ENCODE peak calls at places on chromosomes 3 and 15, in nine cellular contexts. One of them, this sample, is unnamed.

GRCh38 chr3:101377209-101377608 is 56.8 kb upstream of the IMPG2 start:
- DNase-seq in T-cell: no peak
- DNase-seq in iPS-NIHi11: no peak
- DNase-seq in WTC11: no peak
- DNase-seq in activated T-cell treated with anti-CD3 and anti-CD28 coated beads, Interleukin-2, amount 50 U/mL, for 72 hours: no peak
- DNase-seq in fibroblast of lung: peak
- DNase-seq in endothelial cell: no peak
- DNase-seq in H54: no peak
- DNase-seq in SJSA1: no peak
- DNase-seq in this sample: no peak

GRCh38 chr15:75036269-75036668 is 12.9 kb downstream of the PPCDC start:
- DNase-seq in activated T-cell treated with anti-CD3 and anti-CD28 coated beads, Interleukin-2, amount 50 U/mL, for 72 hours: no peak
- DNase-seq in H54: peak
- DNase-seq in WTC11: peak
- DNase-seq in SJSA1: peak
- DNase-seq in iPS-NIHi11: peak
- DNase-seq in endothelial cell: no peak
- DNase-seq in T-cell: no peak
- DNase-seq in fibroblast of lung: no peak
- DNase-seq in this sample: no peak

GRCh38 chr3:148863814-148864213 is 1.3 kb upstream of the CPA3 start:
- DNase-seq in WTC11: no peak
- DNase-seq in fibroblast of lung: no peak
- DNase-seq in iPS-NIHi11: no peak
- DNase-seq in T-cell: no peak
- DNase-seq in SJSA1: no peak
- DNase-seq in activated T-cell treated with anti-CD3 and anti-CD28 coated beads, Interleukin-2, amount 50 U/mL, for 72 hours: no peak
- DNase-seq in endothelial cell: no peak
- DNase-seq in H54: no peak
- DNase-seq in this sample: no peak

GRCh38 chr3:132283440-132283839 is 33.8 kb upstream of the ACP3 start:
- DNase-seq in H54: no peak
- DNase-seq in T-cell: no peak
- DNase-seq in iPS-NIHi11: peak
- DNase-seq in activated T-cell treated with anti-CD3 and anti-CD28 coated beads, Interleukin-2, amount 50 U/mL, for 72 hours: no peak
- DNase-seq in WTC11: no peak
- DNase-seq in endothelial cell: no peak
- DNase-seq in SJSA1: no peak
- DNase-seq in fibroblast of lung: peak
- DNase-seq in this sample: no peak

GRCh38 chr3:41898631-41899030 is 63.3 kb downstream of the ULK4 start:
- DNase-seq in endothelial cell: no peak
- DNase-seq in H54: no peak
- DNase-seq in SJSA1: no peak
- DNase-seq in iPS-NIHi11: no peak
- DNase-seq in T-cell: no peak
- DNase-seq in activated T-cell treated with anti-CD3 and anti-CD28 coated beads, Interleukin-2, amount 50 U/mL, for 72 hours: no peak
- DNase-seq in WTC11: no peak
- DNase-seq in fibroblast of lung: no peak
- DNase-seq in this sample: no peak

GRCh38 chr15:93562752-93563151 is 473.7 kb upstream of the RGMA start:
- DNase-seq in H54: no peak
- DNase-seq in WTC11: no peak
- DNase-seq in iPS-NIHi11: no peak
- DNase-seq in activated T-cell treated with anti-CD3 and anti-CD28 coated beads, Interleukin-2, amount 50 U/mL, for 72 hours: no peak
- DNase-seq in T-cell: no peak
- DNase-seq in endothelial cell: no peak
- DNase-seq in fibroblast of lung: no peak
- DNase-seq in SJSA1: no peak
- DNase-seq in this sample: no peak

GRCh38 chr3:175343946-175344345 is 484.8 kb downstream of the NAALADL2 start:
- DNase-seq in activated T-cell treated with anti-CD3 and anti-CD28 coated beads, Interleukin-2, amount 50 U/mL, for 72 hours: no peak
- DNase-seq in fibroblast of lung: no peak
- DNase-seq in H54: no peak
- DNase-seq in endothelial cell: no peak
- DNase-seq in WTC11: no peak
- DNase-seq in iPS-NIHi11: no peak
- DNase-seq in SJSA1: no peak
- DNase-seq in T-cell: no peak
- DNase-seq in this sample: no peak

GRCh38 chr3:120506828-120507774 is 56.3 kb upstream of the FSTL1 start:
- DNase-seq in iPS-NIHi11: peak
- DNase-seq in WTC11: peak
- DNase-seq in SJSA1: no peak
- DNase-seq in endothelial cell: peak
- DNase-seq in fibroblast of lung: peak
- DNase-seq in H54: no peak
- DNase-seq in T-cell: no peak
- DNase-seq in activated T-cell treated with anti-CD3 and anti-CD28 coated beads, Interleukin-2, amount 50 U/mL, for 72 hours: no peak
- DNase-seq in this sample: peak

GRCh38 chr3:2354702-2355101 is 256.0 kb downstream of the CNTN4 start:
- DNase-seq in SJSA1: no peak
- DNase-seq in H54: peak
- DNase-seq in activated T-cell treated with anti-CD3 and anti-CD28 coated beads, Interleukin-2, amount 50 U/mL, for 72 hours: no peak
- DNase-seq in WTC11: no peak
- DNase-seq in iPS-NIHi11: no peak
- DNase-seq in fibroblast of lung: peak
- DNase-seq in endothelial cell: no peak
- DNase-seq in T-cell: no peak
- DNase-seq in this sample: no peak